ENCODE peak calls at places on chromosome 12, in ten cellular contexts. J is brain microvascular endothelial cell, N is heart left ventricle, Q is AG04450, H is astrocyte, I is GM13976, D is astrocyte of the cerebellum, R is cardiac fibroblast, T is stomach, V is neural progenitor cell. U is an unnamed sample.
A peak's percentile ranks its signal among the peaks of the same experiment; 100 is the strongest.

GRCh38 chr12:71071466-71072097 is 86.2 kb downstream of the TSPAN8 start:
- DNase-seq in J (no peak), N (no peak), Q (no peak), H (peak; percentile 4), I (no peak), D (no peak), R (peak; percentile 9), T (no peak), V (no peak), U (no peak)

GRCh38 chr12:77049767-77050353 is 15.5 kb downstream of the E2F7 start:
- DNase-seq in J (peak; percentile 57), N (no peak), Q (peak; percentile 23), H (peak; percentile 52), I (peak; percentile 41), D (peak; percentile 59), R (peak; percentile 82), T (no peak), V (peak; percentile 63), U (peak; percentile 43)

GRCh38 chr12:132593938-132594358 is 16.4 kb downstream of the LRCOL1 start:
- DNase-seq in J (peak; percentile 96), N (peak; percentile 98), Q (peak; percentile 87), H (peak; percentile 90), I (peak; percentile 64), D (peak; percentile 60), R (peak; percentile 40), T (peak; percentile 95), V (peak; percentile 97), U (peak; percentile 70)

GRCh38 chr12:28063355-28063885 is 90.9 kb upstream of the PTHLH start:
- DNase-seq in J (no peak), N (no peak), Q (no peak), H (no peak), I (no peak), D (no peak), R (peak; percentile 34), T (no peak), V (no peak), U (no peak)

GRCh38 chr12:42871831-42872230 is 282.3 kb upstream of the PRICKLE1 start:
- DNase-seq in J (no peak), N (no peak), Q (no peak), H (peak; percentile 95), I (no peak), D (peak; percentile 36), R (no peak), T (no peak), V (no peak), U (no peak)

GRCh38 chr12:120688527-120689071 is 1.6 kb downstream of the MLEC start:
- DNase-seq in J (peak; percentile 31), N (no peak), Q (no peak), H (peak; percentile 27), I (no peak), D (no peak), R (peak; percentile 49), T (no peak), V (no peak), U (no peak)

GRCh38 chr12:27960822-27961221 is 11.7 kb downstream of the PTHLH start:
- DNase-seq in J (no peak), N (no peak), Q (no peak), H (no peak), I (no peak), D (no peak), R (no peak), T (no peak), V (no peak), U (no peak)

GRCh38 chr12:93886533-93887511 is 209.6 kb downstream of the CRADD start:
- DNase-seq in J (peak; percentile 73), N (no peak), Q (peak; percentile 51), H (peak; percentile 96), I (no peak), D (peak; percentile 58), R (no peak), T (no peak), V (no peak), U (no peak)

GRCh38 chr12:92506460-92506859 is 196.3 kb upstream of the PLEKHG7 start:
- DNase-seq in J (no peak), N (no peak), Q (no peak), H (no peak), I (no peak), D (no peak), R (peak; percentile 15), T (no peak), V (no peak), U (no peak)

GRCh38 chr12:87827638-87828264 is 201.4 kb downstream of the C12orf50 start:
- DNase-seq in J (no peak), N (no peak), Q (peak; percentile 32), H (peak; percentile 85), I (no peak), D (no peak), R (peak; percentile 66), T (no peak), V (no peak), U (no peak)

GRCh38 chr12:34392741-34393085 is 370.4 kb downstream of the ALG10 start:
- DNase-seq in J (no peak), N (peak; percentile 11), Q (no peak), H (no peak), I (no peak), D (no peak), R (no peak), T (peak; percentile 22), V (no peak), U (no peak)

GRCh38 chr12:103705098-103705497 is 118.0 kb downstream of the STAB2 start:
- DNase-seq in J (no peak), N (no peak), Q (no peak), H (no peak), I (no peak), D (no peak), R (no peak), T (no peak), V (no peak), U (no peak)

DNA sequence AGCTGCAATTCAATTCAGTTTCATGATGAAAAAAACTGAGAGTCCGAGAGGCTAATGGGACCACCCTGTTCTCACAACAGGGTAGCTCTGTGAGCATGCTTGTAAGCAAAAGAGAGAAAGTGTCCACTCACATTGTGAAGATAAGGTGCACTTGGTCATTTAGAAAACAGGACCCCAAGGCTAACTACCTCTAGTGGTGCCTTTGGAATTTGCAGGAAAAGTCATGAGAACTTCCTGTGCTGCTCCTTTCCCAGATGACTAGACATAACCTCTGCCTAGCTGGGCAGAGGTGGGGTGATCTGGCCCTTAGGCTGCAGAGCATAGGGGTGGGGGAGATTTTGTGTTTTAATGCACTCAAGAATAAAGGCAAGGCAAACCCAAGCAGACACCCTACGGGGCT is 118.9 kb downstream of the STAB2 start:
- DNase-seq in J (no peak), N (no peak), Q (no peak), H (no peak), I (no peak), D (no peak), R (no peak), T (no peak), V (peak; percentile 14), U (no peak)
- TF ChIP-seq CTCF in J (peak; percentile 31), N (no peak), Q (no peak), H (peak; percentile 10), I (no peak), D (peak; percentile 9), R (peak; percentile 2), T (no peak), V (peak; percentile 40), U (no peak)

DNA sequence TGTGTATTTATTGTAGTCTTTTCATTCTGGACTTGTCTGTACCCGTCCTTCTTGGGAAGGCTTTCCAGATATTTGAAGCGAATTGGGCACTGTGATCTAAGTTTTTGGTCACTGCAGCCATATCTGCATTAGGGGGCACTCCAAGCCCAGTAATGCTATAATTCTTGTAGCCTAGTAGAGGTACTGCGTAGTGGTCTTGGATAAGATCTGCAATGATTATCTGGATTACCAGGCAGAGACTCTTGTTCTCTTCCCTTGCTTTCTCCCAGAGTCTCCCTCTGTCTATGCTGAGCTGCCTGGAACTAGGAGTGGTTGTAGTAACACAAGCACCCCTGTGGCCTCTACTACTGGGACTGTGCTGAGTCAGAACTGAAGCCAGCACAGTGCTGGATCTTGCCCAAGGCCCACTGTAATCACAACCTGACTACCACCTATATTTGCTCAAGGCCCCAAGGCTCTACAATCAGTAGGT is 30.0 kb downstream of the SLC38A2 start:
- DNase-seq in J (peak; percentile 36), N (no peak), Q (no peak), H (peak; percentile 20), I (no peak), D (no peak), R (peak; percentile 58), T (peak; percentile 67), V (peak; percentile 59), U (no peak)
- TF ChIP-seq CTCF in J (peak; percentile 55), N (peak; percentile 68), Q (peak; percentile 54), H (peak; percentile 33), I (peak; percentile 24), D (peak; percentile 46), R (peak; percentile 39), T (peak; percentile 42), V (peak; percentile 68), U (peak; percentile 42)

DNA sequence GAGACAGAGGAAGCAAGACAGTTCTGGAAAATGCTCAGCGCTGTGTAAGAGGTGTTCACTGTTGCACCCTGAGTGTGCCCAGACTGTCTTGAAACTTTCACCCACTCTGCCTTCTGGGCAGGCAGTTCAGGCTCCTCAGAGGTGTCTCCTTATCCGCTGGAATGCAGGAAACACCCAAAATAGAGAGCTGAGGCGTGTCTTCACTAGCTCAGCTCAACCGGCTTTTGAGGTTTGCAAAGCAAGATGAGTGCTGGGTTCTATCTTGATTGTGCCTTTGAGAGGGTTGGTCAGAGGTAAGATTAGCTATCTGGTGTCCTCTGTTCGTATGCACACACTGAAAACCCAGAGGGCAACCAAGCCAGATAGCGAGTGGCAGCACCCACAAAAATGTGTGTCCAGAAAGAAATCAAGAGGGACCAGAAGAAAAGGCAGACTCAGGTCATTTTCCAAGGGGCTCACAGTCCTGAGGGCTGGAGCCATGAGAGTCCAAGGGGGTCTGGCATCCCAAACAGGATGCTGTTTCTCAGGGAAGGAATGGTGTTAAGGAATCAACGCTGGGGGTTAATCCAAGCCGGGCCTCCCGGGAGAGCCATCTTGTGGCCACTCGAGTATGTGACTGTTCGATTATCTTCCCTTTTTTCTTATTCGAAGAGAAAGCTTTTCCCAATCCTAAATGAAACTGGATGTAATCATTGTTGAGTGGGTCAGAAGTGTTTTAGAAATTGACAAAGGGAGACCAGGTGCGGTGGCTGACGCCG is 47.1 kb downstream of the TBX3 start:
- DNase-seq in J (no peak), N (no peak), Q (no peak), H (no peak), I (no peak), D (no peak), R (peak; percentile 26), T (no peak), V (peak; percentile 58), U (no peak)
- TF ChIP-seq CTCF in J (peak; percentile 67), N (peak; percentile 11), Q (peak; percentile 64), H (peak; percentile 35), I (no peak), D (peak; percentile 55), R (peak; percentile 44), T (no peak), V (peak; percentile 58), U (no peak)

DNA sequence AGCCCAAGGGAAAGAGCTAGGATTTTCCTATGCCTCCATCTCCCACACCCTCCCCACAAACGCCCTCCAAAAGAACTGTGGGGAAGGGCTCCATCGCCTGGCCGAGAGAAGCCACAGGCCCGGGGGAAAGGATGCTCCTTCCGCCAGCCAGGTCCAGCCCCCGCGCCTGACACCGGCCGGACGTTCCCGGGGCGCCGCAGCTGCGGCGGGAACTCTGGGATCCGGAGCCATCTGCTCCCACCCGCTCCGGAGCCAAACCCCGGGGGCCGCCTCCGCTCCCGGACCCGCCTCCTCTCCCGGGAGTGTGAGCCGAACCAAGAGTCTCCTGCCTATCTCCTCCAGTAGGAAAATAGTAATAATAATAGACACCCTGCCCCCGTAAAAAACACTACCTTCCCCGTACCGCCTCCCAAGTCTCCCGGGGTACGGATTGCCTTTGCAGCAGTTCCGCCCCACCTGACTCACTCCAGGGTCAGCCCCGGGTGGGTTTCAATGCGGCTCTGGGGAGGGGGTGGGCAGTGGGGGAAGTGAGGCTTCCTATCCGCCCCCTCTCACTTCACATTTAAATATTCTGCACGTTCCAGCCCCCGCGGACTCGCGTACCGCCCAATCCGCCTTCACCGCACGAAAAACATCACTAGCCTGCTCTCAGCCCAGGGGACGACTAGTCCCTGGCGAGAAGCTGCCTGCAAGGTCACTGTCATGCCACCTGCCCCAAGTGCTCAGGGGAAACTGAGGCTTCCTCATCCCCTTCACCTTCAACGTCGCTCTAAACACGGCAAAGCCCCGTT is 2.4 kb downstream of the AGAP2 start:
- DNase-seq in J (no peak), N (peak; percentile 54), Q (no peak), H (no peak), I (no peak), D (no peak), R (peak; percentile 30), T (no peak), V (peak; percentile 80), U (no peak)
- TF ChIP-seq CTCF in J (peak; percentile 63), N (no peak), Q (peak; percentile 51), H (no peak), I (no peak), D (peak; percentile 37), R (peak; percentile 36), T (no peak), V (peak; percentile 48), U (no peak)